ENCODE peak calls at places on chromosomes 1 and 21, in four cellular contexts. P, D, I and O are unnamed samples.

GRCh38 chr1:30518696-30519095 is 204.7 kb downstream of the MATN1 start:
- DNase-seq in P (no peak), D (no peak), I (no peak), O (no peak)

GRCh38 chr1:17523487-17524029 is 15.9 kb upstream of the ARHGEF10L start:
- DNase-seq in P (no peak), D (no peak), I (no peak), O (no peak)

GRCh38 chr1:193472430-193472829 is 286.0 kb upstream of the B3GALT2 start:
- DNase-seq in P (no peak), D (no peak), I (no peak), O (no peak)

GRCh38 chr1:65691962-65692361 is 100.7 kb upstream of the PDE4B start:
- DNase-seq in P (no peak), D (no peak), I (no peak), O (no peak)

GRCh38 chr1:54866801-54867716 is 19.9 kb downstream of the DHCR24 start:
- DNase-seq in P (no peak), D (no peak), I (no peak), O (peak)

GRCh38 chr1:247548847-247549246 is at the start of gene GCSAML:
- DNase-seq in P (no peak), D (no peak), I (no peak), O (no peak)

GRCh38 chr1:59692591-59692990 is 122.2 kb upstream of the HOOK1 start:
- DNase-seq in P (no peak), D (no peak), I (peak), O (no peak)

GRCh38 chr21:33244082-33244780 is 14.5 kb downstream of the IFNAR2 start:
- DNase-seq in P (no peak), D (no peak), I (no peak), O (no peak)

GRCh38 chr1:221743416-221744208 is 1.7 kb upstream of the DUSP10 start:
- DNase-seq in P (no peak), D (peak), I (no peak), O (no peak)

GRCh38 chr1:208974721-208975120 is 608.8 kb upstream of the CAMK1G start:
- DNase-seq in P (no peak), D (no peak), I (peak), O (no peak)

GRCh38 chr1:73162576-73162975 is 880.2 kb upstream of the NEGR1 start:
- DNase-seq in P (no peak), D (no peak), I (no peak), O (no peak)

GRCh38 chr1:180310095-180310494 is 80.0 kb downstream of the LHX4 start:
- DNase-seq in P (no peak), D (no peak), I (no peak), O (peak)

GRCh38 chr1:88650676-88651418 is 33.2 kb upstream of the PKN2 start:
- DNase-seq in P (no peak), D (no peak), I (no peak), O (no peak)

GRCh38 chr1:204465469-204466415 is 28.9 kb downstream of the PIK3C2B start:
- DNase-seq in P (peak), D (peak), I (peak), O (no peak)

GRCh38 chr1:87370519-87370918 is 41.8 kb downstream of the LMO4 start:
- DNase-seq in P (no peak), D (no peak), I (peak), O (no peak)

GRCh38 chr1:9805006-9805526 is 18.7 kb downstream of the CLSTN1 start:
- DNase-seq in P (no peak), D (no peak), I (no peak), O (no peak)

GRCh38 chr1:192639607-192640368 is 3.8 kb downstream of the RGS13 start:
- DNase-seq in P (no peak), D (peak), I (no peak), O (no peak)

GRCh38 chr1:155379180-155379876 is 58.6 kb downstream of the RUSC1 start:
- DNase-seq in P (no peak), D (no peak), I (peak), O (no peak)

GRCh38 chr21:32190491-32191144 is 88.2 kb downstream of the MIS18A start:
- DNase-seq in P (no peak), D (peak), I (no peak), O (no peak)

GRCh38 chr1:160797861-160798273 is 1.9 kb downstream of the LY9 start:
- DNase-seq in P (no peak), D (no peak), I (no peak), O (no peak)

GRCh38 chr1:160794396-160794795 is 1.6 kb upstream of the LY9 start:
- DNase-seq in P (no peak), D (no peak), I (no peak), O (no peak)

GRCh38 chr1:160798439-160798838 is 2.5 kb downstream of the LY9 start:
- DNase-seq in P (no peak), D (no peak), I (no peak), O (no peak)

GRCh38 chr1:160797163-160797797 is 1.3 kb downstream of the LY9 start:
- DNase-seq in P (no peak), D (no peak), I (no peak), O (no peak)

GRCh38 chr1:160795951-160796383 is at the start of gene LY9:
- DNase-seq in P (no peak), D (peak), I (no peak), O (no peak)
- TF ChIP-seq NFIC in P (no peak), D (peak), I (no peak), O (no peak)

GRCh38 chr1:235919797-235920475 is 53.2 kb upstream of the LYST start:
- DNase-seq in P (no peak), D (no peak), I (no peak), O (no peak)
- TF ChIP-seq NFIC in P (no peak), D (no peak), I (peak), O (no peak)

DNA sequence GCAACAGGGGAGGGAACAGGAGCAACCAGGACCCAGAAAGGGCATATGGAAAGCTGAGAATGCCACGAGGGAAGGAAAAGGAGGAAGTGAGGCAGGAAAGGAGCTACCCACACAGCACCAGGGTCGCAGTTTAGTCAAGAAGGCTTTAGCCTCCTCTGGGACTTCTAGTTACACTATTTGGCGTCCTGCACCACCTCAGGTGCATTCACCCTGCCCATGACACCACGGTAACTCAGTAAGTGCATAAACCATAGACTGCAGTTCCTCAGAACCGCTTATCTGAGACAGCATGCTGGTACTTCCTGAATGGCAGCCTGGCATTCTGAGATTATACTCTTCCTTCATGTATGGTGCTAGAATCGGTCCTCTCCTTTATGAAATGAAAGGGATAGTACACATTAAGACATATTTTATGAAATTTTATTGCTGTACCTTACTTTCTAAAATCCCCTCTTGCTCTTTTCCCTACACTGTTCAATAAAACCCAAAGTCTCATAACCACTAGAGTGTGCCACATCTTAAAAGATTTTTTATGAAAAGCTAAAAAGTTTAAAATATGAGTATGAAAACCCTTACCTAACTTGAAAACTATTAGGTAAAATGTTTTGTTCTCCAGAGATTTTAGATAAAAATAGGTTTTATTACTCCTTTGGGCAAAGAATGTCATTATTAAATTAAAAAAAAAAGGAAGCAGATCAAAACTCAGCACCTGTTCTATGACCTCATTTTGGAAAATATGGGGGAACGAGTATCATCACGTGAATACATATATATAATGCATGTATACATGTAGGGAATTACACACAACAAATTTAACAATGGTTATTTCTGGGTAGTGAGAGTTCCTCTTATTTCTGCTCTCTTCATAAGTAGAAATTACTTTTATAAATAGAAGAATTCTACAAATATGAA is 67.3 kb downstream of the VAV3 start:
- DNase-seq in P (no peak), D (no peak), I (no peak), O (no peak)
- TF ChIP-seq NFIC in P (no peak), D (no peak), I (no peak), O (no peak)

GRCh38 chr1:44835738-44836675 is 7.0 kb downstream of the PTCH2 start:
- DNase-seq in P (peak), D (peak), I (peak), O (peak)
- TF ChIP-seq NFIC in P (peak), D (no peak), I (no peak), O (no peak)

DNA sequence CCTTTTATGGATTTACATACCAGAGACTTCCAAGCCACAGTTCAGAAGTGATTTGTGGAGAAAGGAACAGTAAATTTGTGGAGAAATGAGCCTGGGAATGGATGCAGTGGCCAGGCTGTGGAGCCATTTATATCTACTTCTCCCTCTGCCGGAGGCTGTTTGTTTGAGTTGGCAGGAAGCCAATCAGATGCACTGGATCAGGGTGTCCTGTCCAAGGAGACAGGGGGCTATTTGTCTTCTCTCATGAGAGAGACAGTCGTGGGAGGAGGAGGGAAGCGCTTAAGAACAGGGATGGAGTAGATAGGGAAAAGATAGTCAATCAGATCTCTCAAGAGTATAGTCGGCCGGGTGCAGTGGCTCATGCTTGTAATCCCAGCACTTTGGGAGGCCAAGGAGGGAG is 2.8 kb upstream of the HAPLN2 start:
- DNase-seq in P (peak), D (no peak), I (peak), O (peak)
- TF ChIP-seq NFIC in P (peak), D (no peak), I (peak), O (peak)

DNA sequence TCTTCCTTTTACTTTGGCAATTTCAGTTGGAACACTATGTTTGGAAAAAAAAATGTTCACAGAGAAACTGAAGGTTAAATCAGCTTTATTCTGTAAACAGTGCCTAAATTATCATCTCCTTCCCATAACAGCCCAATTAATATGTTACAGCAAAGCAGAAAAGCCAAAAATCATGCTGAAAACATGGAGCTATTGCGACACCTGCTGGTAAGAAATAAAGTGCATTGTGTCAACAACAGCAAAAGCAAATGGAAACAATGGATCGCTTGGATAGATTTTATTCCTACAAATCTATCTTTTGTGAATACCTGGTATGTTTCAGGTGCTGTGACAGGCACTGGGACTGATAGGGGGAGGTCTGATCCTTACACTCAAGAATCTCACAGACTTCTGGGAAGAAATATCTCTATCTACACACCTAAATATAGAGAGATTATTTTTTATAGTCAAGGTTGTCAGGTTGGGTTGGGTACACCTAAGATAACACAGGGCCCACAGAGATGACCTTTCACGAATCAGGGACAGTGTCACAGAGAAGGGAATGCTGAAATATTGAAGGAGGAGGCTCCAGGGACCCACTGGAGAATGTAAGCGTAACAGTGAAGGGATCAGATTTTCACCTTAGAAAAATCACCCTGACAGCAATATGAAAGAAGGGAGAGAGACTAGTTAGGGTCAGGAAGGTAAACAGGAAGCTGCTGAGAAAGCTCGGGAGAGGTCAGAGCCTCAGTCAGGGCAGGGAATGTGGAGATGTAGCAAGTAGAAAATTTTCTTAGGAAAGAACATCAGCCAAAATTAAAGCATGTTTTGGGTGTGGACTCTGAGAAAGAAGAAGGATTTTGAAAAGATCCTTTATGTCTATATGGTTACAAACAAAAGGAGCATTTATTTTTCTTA is 16.5 kb upstream of the ERICH3 start:
- DNase-seq in P (peak), D (no peak), I (peak), O (peak)
- TF ChIP-seq NFIC in P (no peak), D (no peak), I (no peak), O (no peak)

GRCh38 chr1:3307359-3307758 is 147.1 kb upstream of the ARHGEF16 start:
- DNase-seq in P (no peak), D (no peak), I (no peak), O (no peak)

GRCh38 chr1:3308053-3308452 is 146.4 kb upstream of the ARHGEF16 start:
- DNase-seq in P (no peak), D (no peak), I (no peak), O (no peak)

GRCh38 chr1:3304692-3305091 is 149.8 kb upstream of the ARHGEF16 start:
- DNase-seq in P (no peak), D (no peak), I (no peak), O (no peak)

GRCh38 chr1:3305156-3305555 is 149.3 kb upstream of the ARHGEF16 start:
- DNase-seq in P (no peak), D (no peak), I (no peak), O (no peak)

DNA sequence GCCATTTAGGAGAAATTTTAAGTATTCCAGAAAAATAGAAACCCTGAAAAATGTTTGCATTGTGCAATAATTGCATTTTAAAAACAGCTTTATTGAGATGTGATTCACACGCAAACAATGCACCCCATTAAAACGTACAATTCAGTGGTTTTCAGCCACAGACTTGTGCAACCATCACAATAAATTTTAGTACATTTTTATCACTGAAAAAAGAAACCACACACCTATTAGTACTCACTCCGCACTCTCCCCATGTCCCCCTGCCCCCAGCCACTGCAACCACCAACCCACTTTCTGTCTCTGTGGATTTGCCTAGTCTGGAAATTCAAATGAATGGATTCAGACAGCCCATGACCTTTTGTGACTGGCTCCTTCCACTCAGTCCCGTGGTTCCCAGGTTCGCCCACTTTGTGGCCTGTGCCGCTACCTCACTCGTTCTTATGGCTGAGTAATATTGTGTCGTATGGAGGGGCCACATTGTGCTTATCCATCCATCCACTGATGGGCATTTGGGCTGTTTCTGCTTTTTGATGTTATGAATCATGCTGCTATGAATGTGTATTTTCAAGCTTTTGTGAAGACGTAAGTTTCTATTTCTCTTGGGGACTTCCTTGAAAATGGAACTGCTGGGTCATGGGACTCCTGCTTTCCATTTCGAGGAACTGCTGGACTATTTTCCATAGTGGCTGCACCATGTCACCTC is 147.7 kb upstream of the ARHGEF16 start:
- DNase-seq in P (no peak), D (no peak), I (no peak), O (no peak)
- TF ChIP-seq NFIC in P (no peak), D (no peak), I (no peak), O (no peak)

GRCh38 chr1:224852901-224853568 is 76.4 kb upstream of the DNAH14 start:
- DNase-seq in P (peak), D (peak), I (peak), O (peak)
- TF ChIP-seq NFIC in P (no peak), D (no peak), I (no peak), O (no peak)

DNA sequence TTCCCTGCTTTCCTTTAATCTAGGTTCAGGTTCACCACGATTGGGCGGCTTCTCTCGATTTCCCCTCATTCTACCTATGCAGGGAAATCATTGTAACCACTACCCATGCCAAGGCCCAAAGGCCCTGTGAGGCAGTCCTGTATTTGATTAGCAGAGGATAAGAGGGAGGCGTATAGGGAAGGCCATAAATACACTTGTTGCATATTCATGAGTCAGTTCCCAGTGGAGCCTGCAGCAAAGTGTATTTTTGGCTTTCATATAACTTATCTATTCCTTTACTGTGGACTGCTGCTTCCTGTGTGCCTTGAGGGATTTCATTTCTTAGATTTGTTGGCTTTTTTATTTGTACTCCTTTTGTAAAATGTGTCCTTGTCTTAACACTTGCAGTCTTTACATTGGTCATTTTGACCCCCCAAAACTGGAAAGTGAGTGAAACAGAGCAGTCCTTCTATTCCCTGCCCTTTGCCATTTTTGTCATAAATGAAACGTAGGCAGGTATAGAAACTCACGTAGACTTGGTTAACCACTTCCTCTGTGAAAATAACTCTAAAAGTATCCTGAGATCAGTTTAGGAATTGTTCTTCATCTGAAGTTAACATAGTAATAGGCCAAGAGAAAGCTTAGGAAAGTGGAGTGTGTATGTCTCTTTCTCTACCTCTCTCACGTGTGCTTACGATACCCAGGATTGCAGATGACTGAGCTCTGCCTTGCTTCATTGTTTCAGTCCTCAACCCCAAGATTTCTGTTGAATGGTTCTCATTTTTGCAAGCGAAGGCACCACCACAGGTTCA is 19.6 kb upstream of the KCNQ4 start:
- DNase-seq in P (no peak), D (peak), I (no peak), O (no peak)
- TF ChIP-seq NFIC in P (no peak), D (peak), I (no peak), O (no peak)